ENCODE peak calls at places on chromosome 6, in six cellular contexts. Q is NCI-H774, P is WTC11, B is GM12865, X is NCI-H460, K is fibroblast of the aortic adventitia. G is an unnamed sample.

GRCh38 chr6:48904809-48905208 is 558.2 kb downstream of the MMUT start:
- DNase-seq in Q (no peak), P (no peak), B (no peak), X (no peak), K (no peak), G (no peak)

GRCh38 chr6:27213544-27214125 is 33.9 kb upstream of the PRSS16 start:
- DNase-seq in Q (no peak), P (peak; percentile 65), B (peak; percentile 74), X (peak; percentile 64), K (peak; percentile 14), G (no peak)

GRCh38 chr6:111113731-111114438 is 26.6 kb downstream of the SLC16A10 start:
- DNase-seq in Q (no peak), P (no peak), B (peak; percentile 13), X (no peak), K (peak; percentile 59), G (peak; percentile 35)

GRCh38 chr6:37960139-37960935 is 140.8 kb downstream of the ZFAND3 start:
- DNase-seq in Q (no peak), P (no peak), B (peak; percentile 43), X (no peak), K (no peak), G (no peak)

GRCh38 chr6:26028753-26029569 is 58.3 kb upstream of the HFE start:
- DNase-seq in Q (no peak), P (peak; percentile 38), B (no peak), X (peak; percentile 41), K (no peak), G (no peak)

GRCh38 chr6:131950767-131951575 is at the start of gene CCN2:
- DNase-seq in Q (peak; percentile 60), P (peak; percentile 95), B (no peak), X (peak; percentile 86), K (peak; percentile 100), G (no peak)

GRCh38 chr6:13846841-13847240 is 32.5 kb upstream of the MCUR1 start:
- DNase-seq in Q (no peak), P (peak; percentile 68), B (no peak), X (no peak), K (no peak), G (peak; percentile 45)

GRCh38 chr6:15247750-15248450 is 2.0 kb downstream of the JARID2 start:
- DNase-seq in Q (no peak), P (peak; percentile 55), B (peak; percentile 53), X (no peak), K (peak; percentile 68), G (peak; percentile 56)

GRCh38 chr6:9851541-9852380 is 563.1 kb downstream of the TFAP2A start:
- DNase-seq in Q (no peak), P (peak; percentile 44), B (peak; percentile 48), X (no peak), K (peak; percentile 6), G (no peak)

GRCh38 chr6:19869464-19869863 is 32.3 kb downstream of the ID4 start:
- DNase-seq in Q (no peak), P (no peak), B (no peak), X (no peak), K (no peak), G (no peak)

GRCh38 chr6:139439278-139439813 is 64.9 kb upstream of the CITED2 start:
- DNase-seq in Q (no peak), P (no peak), B (no peak), X (no peak), K (peak; percentile 42), G (no peak)

GRCh38 chr6:169997930-169998218 is 246.5 kb downstream of the ERMARD start:
- DNase-seq in Q (no peak), P (no peak), B (no peak), X (no peak), K (no peak), G (no peak)

GRCh38 chr6:47419621-47420020 is 58.0 kb upstream of the CD2AP start:
- DNase-seq in Q (no peak), P (no peak), B (no peak), X (no peak), K (peak; percentile 19), G (no peak)

GRCh38 chr6:26215200-26216014 is 128.2 kb downstream of the HFE start:
- DNase-seq in Q (no peak), P (no peak), B (peak; percentile 80), X (no peak), K (peak; percentile 20), G (peak; percentile 71)

GRCh38 chr6:132673376-132674094 is 14.6 kb upstream of the TAAR1 start:
- DNase-seq in Q (no peak), P (no peak), B (no peak), X (peak; percentile 41), K (no peak), G (no peak)

GRCh38 chr6:90610671-90611542 is 24.0 kb upstream of the MAP3K7 start:
- DNase-seq in Q (no peak), P (peak; percentile 68), B (peak; percentile 47), X (no peak), K (peak; percentile 11), G (peak; percentile 78)

GRCh38 chr6:53306819-53307347 is 41.9 kb downstream of the ELOVL5 start:
- DNase-seq in Q (no peak), P (no peak), B (peak; percentile 70), X (no peak), K (no peak), G (no peak)

GRCh38 chr6:51292659-51293058 is 474.0 kb downstream of the TFAP2B start:
- DNase-seq in Q (no peak), P (no peak), B (no peak), X (no peak), K (no peak), G (no peak)

GRCh38 chr6:62775427-62776022 is 435.7 kb upstream of the FKBP1C start:
- DNase-seq in Q (peak; percentile 7), P (no peak), B (peak; percentile 24), X (peak; percentile 9), K (no peak), G (peak; percentile 10)

GRCh38 chr6:157133856-157134255 is 189.5 kb downstream of the TMEM242 start:
- DNase-seq in Q (peak; percentile 34), P (no peak), B (no peak), X (no peak), K (no peak), G (no peak)

GRCh38 chr6:170522565-170523183 is 30.4 kb downstream of the PSMB1 start:
- DNase-seq in Q (peak; percentile 47), P (peak; percentile 62), B (no peak), X (no peak), K (peak; percentile 4), G (peak; percentile 45)

GRCh38 chr6:139965393-139965792 is 590.9 kb upstream of the CITED2 start:
- DNase-seq in Q (no peak), P (no peak), B (no peak), X (no peak), K (peak; percentile 76), G (no peak)

GRCh38 chr6:75794954-75795739 is 46.1 kb downstream of the MYO6 start:
- DNase-seq in Q (no peak), P (no peak), B (no peak), X (no peak), K (no peak), G (no peak)

GRCh38 chr6:2970753-2971419 is 481 bp downstream of the SERPINB6 start:
- DNase-seq in Q (peak; percentile 28), P (peak; percentile 48), B (peak; percentile 20), X (no peak), K (peak; percentile 43), G (peak; percentile 28)